ENCODE peak calls at places on chromosomes 3 and 15, in six cellular contexts. B is SK-N-SH; X is CD8-positive, alpha-beta memory T cell; G is heart left ventricle; R is CD4-positive, CD25-positive, alpha-beta regulatory T cell; W is tibial artery. I is an unnamed sample.

GRCh38 chr3:193788189-193788946 is 195.4 kb downstream of the OPA1 start:
- DNase-seq in X (no peak), R (no peak), G (peak; percentile 64), B (peak; percentile 75), W (no peak), I (no peak)

GRCh38 chr3:102441832-102442231 is 7.0 kb downstream of the ZPLD1 start:
- DNase-seq in B (no peak), G (no peak), X (no peak), W (no peak), R (no peak), I (no peak)

GRCh38 chr3:70606018-70606417 is 293.6 kb upstream of the MDFIC2 start:
- DNase-seq in X (no peak), B (peak; percentile 12), W (no peak), G (no peak), R (no peak), I (no peak)

GRCh38 chr15:71003314-71003713 is 110.7 kb downstream of the LRRC49 start:
- DNase-seq in X (no peak), W (no peak), R (no peak), G (no peak), B (no peak), I (no peak)

GRCh38 chr15:85154061-85154460 is 172.4 kb downstream of the PDE8A start:
- DNase-seq in B (no peak), W (no peak), R (no peak), X (no peak), G (no peak), I (no peak)

GRCh38 chr3:125398952-125399351 is 23.8 kb upstream of the ZNF148 start:
- DNase-seq in B (no peak), X (no peak), W (no peak), R (no peak), G (no peak), I (no peak)

GRCh38 chr3:101941253-101942039 is 92.1 kb downstream of the NFKBIZ start:
- DNase-seq in R (no peak), G (no peak), B (no peak), W (no peak), X (no peak), I (no peak)

GRCh38 chr3:55178336-55178735 is 250.5 kb upstream of the LRTM1 start:
- DNase-seq in R (no peak), W (no peak), X (no peak), G (no peak), B (no peak), I (no peak)

GRCh38 chr3:195227871-195228270 is 43.1 kb downstream of the XXYLT1 start:
- DNase-seq in R (no peak), W (peak; percentile 41), X (no peak), B (no peak), G (no peak), I (no peak)

GRCh38 chr3:130692455-130692854 is 54.2 kb downstream of the PIK3R4 start:
- DNase-seq in G (no peak), B (no peak), R (no peak), X (no peak), W (no peak), I (no peak)

GRCh38 chr3:71702131-71703024 is 22.8 kb downstream of the EIF4E3 start:
- DNase-seq in G (no peak), X (no peak), W (no peak), B (no peak), R (no peak), I (peak; percentile 59)

GRCh38 chr3:43288366-43288765 is 2.0 kb downstream of the SNRK start:
- DNase-seq in W (no peak), B (no peak), X (no peak), R (no peak), G (no peak), I (peak; percentile 41)

GRCh38 chr3:144127014-144127413 is 155.4 kb downstream of the DIPK2A start:
- DNase-seq in G (no peak), R (no peak), B (no peak), W (no peak), X (no peak), I (no peak)
- H3K27ac ChIP-seq in G (no peak overlapping the region), R (no peak overlapping the region), B (no peak overlapping the region), W (no peak overlapping the region), X (no peak overlapping the region), I (no peak overlapping the region)

DNA sequence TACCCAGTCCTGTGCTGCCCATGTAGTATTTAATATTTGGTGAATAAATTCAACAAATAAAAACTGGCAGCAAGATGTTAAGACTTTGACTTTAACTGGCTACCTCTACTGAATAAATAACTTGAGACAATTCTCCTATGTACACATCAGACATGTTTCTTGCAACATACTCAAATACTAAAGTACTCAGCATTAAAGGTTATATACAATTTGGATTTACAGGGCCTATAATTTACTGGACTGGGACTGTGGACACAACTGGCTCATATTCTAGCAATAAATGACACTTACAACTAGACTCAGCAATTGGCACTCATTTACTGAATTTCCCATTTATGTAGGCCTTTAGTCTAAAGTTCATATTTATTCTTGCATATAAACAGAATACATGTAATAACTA is 2.4 kb downstream of the RPL22L1 start:
- DNase-seq in B (no peak), G (no peak), W (no peak), R (no peak), X (no peak), I (no peak)
- H3K4me3 ChIP-seq in B (peak overlapping the region; percentile 6), G (no peak overlapping the region), W (no peak overlapping the region), R (peak overlapping the region; percentile 89), X (no peak overlapping the region), I (no peak overlapping the region)

DNA sequence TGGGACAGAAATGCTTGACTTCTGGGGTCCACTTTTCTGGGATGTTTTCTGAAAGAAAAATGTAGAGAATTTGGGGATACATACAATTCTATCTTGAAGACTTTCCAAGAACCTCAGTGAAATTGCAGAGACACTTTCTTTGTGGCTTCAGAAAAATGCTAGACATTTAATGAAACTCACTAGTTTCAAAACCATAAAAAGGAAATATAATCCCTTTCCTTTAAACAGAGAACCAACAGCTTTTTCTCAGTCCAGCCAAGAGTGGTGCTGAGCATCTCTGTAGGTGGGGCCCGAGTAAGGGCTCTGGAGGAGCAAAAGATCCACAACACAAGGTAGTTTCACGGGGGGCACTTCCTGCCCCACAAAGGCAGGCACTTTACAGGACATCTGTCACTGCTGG is 4.4 kb upstream of the GPX1 start:
- DNase-seq in W (no peak), B (no peak), G (no peak), X (no peak), R (no peak), I (no peak)
- H3K36me3 ChIP-seq in W (peaks cover 80% of the 10 kb centered on the region), B (peaks cover 65% of the 10 kb centered on the region), G (no peaks in the 10 kb centered on the region), X (peaks cover 37% of the 10 kb centered on the region), R (peaks cover 58% of the 10 kb centered on the region), I (peaks cover 43% of the 10 kb centered on the region)

GRCh38 chr3:172080503-172080902 is 41.1 kb downstream of the FNDC3B start:
- DNase-seq in G (no peak), B (no peak), X (no peak), W (no peak), R (no peak), I (no peak)

GRCh38 chr3:172082820-172083513 is 43.6 kb downstream of the FNDC3B start:
- DNase-seq in R (no peak), X (no peak), B (no peak), G (no peak), W (no peak), I (no peak)

GRCh38 chr3:172084871-172085556 is 45.6 kb downstream of the FNDC3B start:
- DNase-seq in W (no peak), B (no peak), X (no peak), R (no peak), G (no peak), I (no peak)

GRCh38 chr3:172083995-172084409 is 44.6 kb downstream of the FNDC3B start:
- DNase-seq in W (no peak), G (no peak), B (no peak), X (no peak), R (no peak), I (no peak)

GRCh38 chr3:172082269-172082668 is 42.9 kb downstream of the FNDC3B start:
- DNase-seq in W (no peak), G (peak; percentile 55), R (no peak), X (no peak), B (peak; percentile 57), I (no peak)
- H3K27ac ChIP-seq in W (peak overlapping the region; percentile 54), G (peak overlapping the region; percentile 69), R (no peak overlapping the region), X (no peak overlapping the region), B (peak overlapping the region; percentile 90), I (no peak overlapping the region)

DNA sequence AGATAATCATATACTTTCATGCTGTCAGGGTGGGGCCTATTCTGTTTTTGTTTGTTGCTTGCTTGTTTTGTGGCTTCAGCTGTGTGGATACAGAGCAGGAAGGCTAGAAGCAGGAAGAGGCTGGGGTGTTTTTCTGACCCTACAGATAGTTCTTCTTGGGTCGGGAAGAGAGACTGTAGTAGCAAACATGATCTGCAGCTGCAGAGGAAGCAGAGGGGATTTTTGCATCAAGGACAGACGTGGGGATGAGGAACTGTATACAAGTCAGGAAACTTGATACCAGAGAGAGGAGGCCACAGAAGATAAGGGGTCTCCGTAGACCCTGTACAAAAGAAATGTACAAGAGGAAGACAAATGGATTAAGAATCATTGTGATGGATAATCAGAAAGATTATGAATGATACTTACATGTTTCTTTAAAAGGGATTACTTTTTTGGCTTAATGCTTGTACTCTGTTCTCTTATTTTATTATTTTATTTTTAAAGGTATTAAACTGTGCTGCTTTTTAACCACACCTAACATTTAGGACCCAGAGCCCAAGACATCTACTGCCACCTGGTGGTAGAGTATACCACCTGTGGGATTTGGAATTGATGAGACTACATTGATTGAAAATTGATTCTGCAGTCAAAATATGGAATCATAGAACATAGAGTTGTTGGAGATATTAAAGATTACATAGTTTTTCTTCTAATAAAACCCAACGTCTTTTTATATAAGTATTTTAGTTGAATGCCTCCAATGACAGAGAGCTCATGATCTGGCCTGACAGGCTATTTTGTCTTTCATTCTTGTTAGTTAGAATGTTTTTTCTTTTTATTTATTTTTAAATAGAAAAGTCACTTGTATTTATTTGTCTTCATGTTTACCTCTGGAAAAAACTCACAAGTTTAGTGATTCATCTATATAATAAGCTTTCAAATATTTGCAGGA is 87.3 kb upstream of the ROPN1 start:
- DNase-seq in G (no peak), X (no peak), R (no peak), B (peak; percentile 45), W (no peak), I (peak; percentile 6)
- H3K4me3 ChIP-seq in G (no peak overlapping the region), X (no peak overlapping the region), R (no peak overlapping the region), B (no peak overlapping the region), W (no peak overlapping the region), I (no peak overlapping the region)

GRCh38 chr3:183878071-183878470 is 6.6 kb downstream of the PARL start:
- DNase-seq in W (no peak), G (no peak), X (no peak), B (no peak), R (no peak), I (no peak)

GRCh38 chr3:183868804-183869203 is 15.9 kb downstream of the PARL start:
- DNase-seq in R (no peak), G (no peak), B (no peak), W (no peak), X (no peak), I (no peak)

GRCh38 chr3:183870563-183870962 is 14.1 kb downstream of the PARL start:
- DNase-seq in R (no peak), B (no peak), G (no peak), X (no peak), W (no peak), I (no peak)

GRCh38 chr3:183871541-183871940 is 13.1 kb downstream of the PARL start:
- DNase-seq in R (no peak), B (no peak), W (no peak), G (no peak), X (no peak), I (no peak)

DNA sequence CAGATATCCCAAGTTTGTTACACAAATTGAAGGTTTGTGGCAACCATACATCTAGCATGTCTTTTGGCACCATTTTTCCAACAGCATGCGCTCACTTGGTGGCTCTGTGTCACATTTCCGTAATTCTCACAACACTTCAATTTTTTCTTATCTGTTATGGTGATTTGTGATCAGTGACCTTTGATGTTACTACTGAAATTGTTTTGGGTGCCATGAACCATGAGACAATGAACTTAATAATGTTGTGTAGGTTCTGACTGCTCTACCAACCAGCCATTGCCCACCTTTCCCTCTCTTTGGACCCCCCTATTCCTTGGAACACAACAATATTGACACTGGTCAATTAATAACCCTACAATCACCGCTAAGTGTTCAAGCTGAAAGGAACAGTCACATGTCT is 10.7 kb downstream of the PARL start:
- DNase-seq in G (no peak), B (no peak), X (no peak), R (no peak), W (no peak), I (no peak)
- H3K36me3 ChIP-seq in G (no peaks in the 10 kb centered on the region), B (peaks cover 5% of the 10 kb centered on the region), X (no peaks in the 10 kb centered on the region), R (peaks cover 8% of the 10 kb centered on the region), W (no peaks in the 10 kb centered on the region), I (no peaks in the 10 kb centered on the region)

I was measured in CD4-positive, alpha-beta memory T cell.